ENCODE peak calls at places on chromosomes 12 and 14, in four cellular contexts. C is OCI-LY7, M is IMR-90, K is psoas muscle. N is an unnamed sample.

GRCh38 chr12:85484387-85484786 is 204.4 kb downstream of the ALX1 start:
- DNase-seq in C (no peak), K (no peak), M (no peak), N (no peak)

GRCh38 chr12:132886529-132887477 is 602 bp downstream of the CHFR start:
- DNase-seq in M (peak; percentile 4), K (peak; percentile 33), C (no peak), N (no peak)

GRCh38 chr14:75141967-75142366 is 15.1 kb upstream of the NEK9 start:
- DNase-seq in K (no peak), C (peak; percentile 34), M (peak; percentile 56), N (no peak)

GRCh38 chr14:104749111-104749649 is 3.8 kb upstream of the SIVA1 start:
- DNase-seq in K (no peak), C (peak; percentile 43), M (peak; percentile 58), N (no peak)

GRCh38 chr14:98694541-98694940 is 577.5 kb downstream of the BCL11B start:
- DNase-seq in M (no peak), K (no peak), C (no peak), N (no peak)

GRCh38 chr14:58944226-58944769 is 244.2 kb upstream of the DAAM1 start:
- DNase-seq in M (no peak), K (no peak), C (no peak), N (no peak)

GRCh38 chr14:70282666-70283065 is 76.8 kb downstream of the COX16 start:
- DNase-seq in K (no peak), C (no peak), M (no peak), N (no peak)

GRCh38 chr14:50821471-50822464 is 9.2 kb downstream of the NIN start:
- DNase-seq in M (no peak), C (no peak), K (no peak), N (peak; percentile 76)

GRCh38 chr12:90839340-90839739 is 115.6 kb downstream of the CCER1 start:
- DNase-seq in C (no peak), M (no peak), K (no peak), N (no peak)

GRCh38 chr14:77319416-77319815 is 1.3 kb downstream of the POMT2 start:
- DNase-seq in M (no peak), C (no peak), K (no peak), N (no peak)

GRCh38 chr12:131120831-131121271 is 167.1 kb downstream of the ADGRD1 start:
- DNase-seq in C (no peak), K (no peak), M (no peak), N (no peak)

GRCh38 chr12:132154941-132155770 is 10.9 kb downstream of the NOC4L start:
- DNase-seq in K (peak; percentile 9), M (no peak), C (no peak), N (no peak)

DNA sequence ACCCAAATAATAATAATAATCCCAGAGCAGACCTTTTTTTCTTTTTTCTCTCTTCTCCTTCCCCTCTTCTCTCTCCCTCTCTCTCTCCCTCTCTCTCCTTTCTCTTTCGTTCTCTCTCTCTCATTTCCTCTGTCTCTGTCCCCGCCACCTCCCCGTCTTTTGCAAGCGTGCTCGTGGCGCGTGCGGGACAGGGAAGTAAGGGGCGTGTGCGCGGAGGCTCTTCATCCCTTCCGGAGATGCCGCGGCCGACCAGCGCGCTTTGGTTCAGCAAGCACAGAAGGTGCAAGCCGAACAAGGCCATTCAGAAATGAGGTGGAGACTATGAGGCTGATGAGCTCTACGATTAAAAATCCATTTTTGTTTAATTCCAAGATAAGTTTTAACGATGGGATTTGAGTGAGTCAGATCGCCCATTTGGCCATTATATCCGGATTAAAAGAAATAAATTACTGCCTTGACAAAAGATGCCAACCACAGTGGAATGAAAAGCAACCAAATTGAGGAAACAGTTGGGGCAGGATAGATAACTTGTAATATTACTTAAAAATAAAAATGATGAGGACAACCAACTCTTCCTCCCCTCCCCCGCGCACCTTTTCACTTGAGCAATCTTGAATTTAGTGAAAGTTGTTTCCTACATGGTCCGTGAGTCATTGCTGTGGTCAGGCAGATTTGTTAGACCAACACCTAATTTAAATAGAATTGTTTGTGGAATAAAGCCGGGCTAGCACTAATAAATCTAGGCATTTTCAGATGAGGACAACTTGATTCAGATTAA is 1.2 kb upstream of the AMIGO2 start:
- DNase-seq in M (peak; percentile 50), K (peak; percentile 68), C (no peak), N (peak; percentile 87)
- H3K27ac ChIP-seq in M (peak overlapping the region; percentile 6), K (peak overlapping the region; percentile 63), C (no peak overlapping the region), N (peak overlapping the region; percentile 92)

GRCh38 chr12:5745251-5745888 is 199.7 kb downstream of the ANO2 start:
- DNase-seq in K (peak; percentile 24), M (peak; percentile 58), C (peak; percentile 64), N (peak; percentile 70)
- H3K27ac ChIP-seq in K (no peak overlapping the region), M (no peak overlapping the region), C (no peak overlapping the region), N (no peak overlapping the region)

GRCh38 chr12:1470051-1470450 is 124.3 kb downstream of the FBXL14 start:
- DNase-seq in M (no peak), C (no peak), K (no peak), N (no peak)
- H3K27ac ChIP-seq in M (no peak overlapping the region), C (no peak overlapping the region), K (no peak overlapping the region), N (no peak overlapping the region)

GRCh38 chr12:87603727-87604126 is 425.5 kb downstream of the C12orf50 start:
- DNase-seq in C (no peak), M (peak; percentile 6), K (no peak), N (no peak)
- H3K27ac ChIP-seq in C (no peak overlapping the region), M (no peak overlapping the region), K (no peak overlapping the region), N (no peak overlapping the region)

GRCh38 chr14:35201066-35201465 is 78.7 kb downstream of the PRORP start:
- DNase-seq in M (no peak), K (no peak), C (peak; percentile 8), N (no peak)

GRCh38 chr14:35202195-35202594 is 79.8 kb downstream of the PRORP start:
- DNase-seq in C (no peak), K (no peak), M (no peak), N (no peak)

GRCh38 chr14:35193161-35193560 is 70.8 kb downstream of the PRORP start:
- DNase-seq in M (no peak), C (no peak), K (no peak), N (no peak)

GRCh38 chr14:35197015-35197414 is 74.7 kb downstream of the PRORP start:
- DNase-seq in K (no peak), C (no peak), M (peak; percentile 77), N (no peak)

GRCh38 chr14:35196571-35196970 is 74.2 kb downstream of the PRORP start:
- DNase-seq in K (no peak), M (no peak), C (no peak), N (no peak)
- H3K27ac ChIP-seq in K (no peak overlapping the region), M (no peak overlapping the region), C (no peak overlapping the region), N (no peak overlapping the region)

GRCh38 chr12:22657538-22657937 is 32.6 kb downstream of the ETNK1 start:
- DNase-seq in K (no peak), C (no peak), M (peak; percentile 42), N (no peak)
- H3K27ac ChIP-seq in K (no peak overlapping the region), C (no peak overlapping the region), M (no peak overlapping the region), N (no peak overlapping the region)